ENCODE peak calls at places on chromosome 3, in nine cellular contexts. X is gastrocnemius medialis, R is epithelial cell of esophagus, C is A549, Z is keratinocyte, A is heart left ventricle, J is cardiac muscle cell, T is mesothelial cell of epicardium, F is AG09309. H is an unnamed sample.

GRCh38 chr3:102059145-102059943 is 210.0 kb downstream of the NFKBIZ start:
- DNase-seq in X (no peak), R (no peak), C (no peak), Z (no peak), A (no peak), J (no peak), T (no peak), F (no peak), H (no peak)

GRCh38 chr3:136277634-136278033 is 27.5 kb downstream of the PCCB start:
- DNase-seq in X (no peak), R (no peak), C (no peak), Z (no peak), A (no peak), J (no peak), T (no peak), F (no peak), H (no peak)

GRCh38 chr3:183911087-183911486 is 26.4 kb upstream of the PARL start:
- DNase-seq in X (no peak), R (no peak), C (no peak), Z (no peak), A (no peak), J (no peak), T (no peak), F (no peak), H (no peak)

GRCh38 chr3:194312743-194313281 is 38.3 kb downstream of the CPN2 start:
- DNase-seq in X (no peak), R (peak), C (no peak), Z (no peak), A (no peak), J (peak), T (no peak), F (no peak), H (peak)

GRCh38 chr3:126421573-126422119 is 26.9 kb downstream of the CFAP100 start:
- DNase-seq in X (no peak), R (no peak), C (no peak), Z (no peak), A (no peak), J (no peak), T (no peak), F (no peak), H (no peak)

GRCh38 chr3:11995061-11995460 is 9.1 kb upstream of the SYN2 start:
- DNase-seq in X (no peak), R (no peak), C (no peak), Z (no peak), A (no peak), J (peak), T (no peak), F (no peak), H (peak)

GRCh38 chr3:164341086-164341485 is 737.2 kb downstream of the SI start:
- DNase-seq in X (no peak), R (no peak), C (no peak), Z (no peak), A (no peak), J (no peak), T (no peak), F (no peak), H (no peak)

GRCh38 chr3:108588616-108589015 is 622 bp downstream of the CIP2A start:
- DNase-seq in X (no peak), R (peak), C (no peak), Z (no peak), A (no peak), J (no peak), T (no peak), F (no peak), H (no peak)

GRCh38 chr3:104273046-104273649 is 1093.6 kb upstream of the ALCAM start:
- DNase-seq in X (no peak), R (peak), C (no peak), Z (no peak), A (no peak), J (peak), T (no peak), F (peak), H (no peak)

GRCh38 chr3:62103531-62103930 is 269.8 kb downstream of the FEZF2 start:
- DNase-seq in X (no peak), R (no peak), C (no peak), Z (no peak), A (no peak), J (no peak), T (no peak), F (no peak), H (no peak)

GRCh38 chr3:160755776-160756304 is at the start of gene PPM1L:
- DNase-seq in X (peak), R (peak), C (peak), Z (no peak), A (peak), J (peak), T (peak), F (no peak), H (peak)

GRCh38 chr3:197787412-197787811 is 3.6 kb upstream of the LRCH3 start:
- DNase-seq in X (no peak), R (no peak), C (no peak), Z (no peak), A (no peak), J (no peak), T (no peak), F (no peak), H (no peak)

GRCh38 chr3:125332504-125332903 is 42.6 kb downstream of the ZNF148 start:
- DNase-seq in X (no peak), R (peak), C (no peak), Z (no peak), A (no peak), J (no peak), T (no peak), F (no peak), H (no peak)

GRCh38 chr3:49006591-49007067 is 562 bp upstream of the WDR6 start:
- DNase-seq in X (no peak), R (no peak), C (no peak), Z (no peak), A (peak), J (peak), T (no peak), F (no peak), H (no peak)

GRCh38 chr3:185995352-185995751 is 57.5 kb upstream of the TRA2B start:
- DNase-seq in X (no peak), R (peak), C (no peak), Z (no peak), A (no peak), J (no peak), T (no peak), F (peak), H (no peak)

GRCh38 chr3:126211569-126211968 is 31.2 kb upstream of the ALDH1L1 start:
- DNase-seq in X (no peak), R (no peak), C (no peak), Z (no peak), A (no peak), J (no peak), T (no peak), F (no peak), H (no peak)

GRCh38 chr3:73480187-73480672 is 144.5 kb downstream of the PDZRN3 start:
- DNase-seq in X (no peak), R (no peak), C (no peak), Z (no peak), A (no peak), J (no peak), T (no peak), F (no peak), H (no peak)

GRCh38 chr3:120498947-120499346 is 48.2 kb upstream of the FSTL1 start:
- DNase-seq in X (no peak), R (peak), C (no peak), Z (no peak), A (no peak), J (peak), T (no peak), F (peak), H (no peak)

DNA sequence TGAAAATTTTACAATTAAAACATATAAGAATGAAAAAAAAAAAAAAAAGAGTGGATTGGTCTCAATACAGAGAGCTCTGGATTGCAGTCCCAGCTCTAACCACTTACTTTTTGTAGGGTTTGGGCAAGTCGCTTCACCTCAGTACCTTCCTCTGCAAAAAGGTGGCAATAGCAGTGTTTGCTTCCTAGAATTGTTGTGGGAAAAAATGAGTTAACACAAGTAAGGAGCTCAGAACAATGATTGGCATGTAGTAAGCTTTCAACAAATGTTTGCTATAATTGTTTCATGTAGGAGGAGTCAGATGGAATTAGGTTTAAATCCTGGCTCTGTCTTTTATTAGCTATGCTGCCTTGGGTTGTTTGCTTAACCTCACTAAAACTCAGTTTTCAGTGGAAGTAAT is 425.2 kb upstream of the TBL1XR1 start:
- DNase-seq in X (no peak), R (no peak), C (no peak), Z (no peak), A (no peak), J (no peak), T (no peak), F (no peak), H (no peak)
- TF ChIP-seq CTCF in X (no peak), R (peak), C (no peak), Z (no peak), A (no peak), J (no peak), T (no peak), F (no peak), H (no peak)

GRCh38 chr3:165622356-165622755 is 214.9 kb downstream of the BCHE start:
- DNase-seq in X (no peak), R (no peak), C (no peak), Z (no peak), A (no peak), J (no peak), T (no peak), F (no peak), H (no peak)
- TF ChIP-seq CTCF in X (no peak), R (no peak), C (no peak), Z (no peak), A (no peak), J (no peak), T (no peak), F (no peak), H (no peak)

GRCh38 chr3:113769551-113769950 is 22.7 kb downstream of the ATP6V1A start:
- DNase-seq in X (no peak), R (peak), C (peak), Z (no peak), A (no peak), J (no peak), T (no peak), F (no peak), H (no peak)
- TF ChIP-seq CTCF in X (no peak), R (peak), C (no peak), Z (no peak), A (no peak), J (no peak), T (no peak), F (no peak), H (no peak)

GRCh38 chr3:68009865-68010264 is 355.5 kb upstream of the SUCLG2 start:
- DNase-seq in X (no peak), R (no peak), C (no peak), Z (no peak), A (no peak), J (no peak), T (no peak), F (no peak), H (no peak)

DNA sequence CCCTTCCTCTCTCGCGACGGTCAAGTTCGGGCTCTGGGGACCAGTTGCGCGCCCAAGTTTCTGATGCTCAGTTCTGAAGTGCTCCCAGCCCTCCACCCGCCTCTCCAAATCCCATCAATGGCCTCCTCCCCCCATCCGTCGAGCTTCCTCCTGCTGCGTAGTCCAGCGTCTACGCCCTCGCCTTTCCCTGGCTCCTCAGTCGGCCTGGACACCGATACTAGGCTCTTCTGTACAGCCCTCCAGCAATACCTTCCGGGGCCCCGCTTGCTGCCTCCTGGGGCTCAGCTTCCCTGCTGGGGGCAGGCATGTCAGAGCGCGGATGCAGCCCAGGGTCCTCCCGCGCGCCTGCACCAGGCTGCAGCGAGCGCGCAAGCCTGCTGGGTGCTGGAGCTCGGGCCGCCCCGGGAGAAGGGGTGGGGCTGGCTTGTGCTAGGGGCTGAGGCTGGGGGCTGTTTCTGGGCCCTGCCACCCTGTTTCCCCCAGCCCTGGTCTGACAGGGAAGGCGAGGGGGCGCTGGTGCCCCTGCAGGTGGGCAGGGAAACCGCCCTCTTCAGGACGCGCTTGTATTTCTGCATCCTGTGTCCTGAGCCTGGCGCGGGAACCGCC is 353.3 kb upstream of the SUCLG2 start:
- DNase-seq in X (no peak), R (no peak), C (no peak), Z (no peak), A (no peak), J (peak), T (peak), F (no peak), H (peak)
- TF ChIP-seq CTCF in X (no peak), R (no peak), C (no peak), Z (no peak), A (no peak), J (no peak), T (no peak), F (no peak), H (peak)

H was measured in glutamatergic neuron.